ENCODE peak calls at places on chromosomes 12 and 14, in five cellular contexts. One of them, this sample, is unnamed.

GRCh38 chr12:121918679-121919038 is 267 bp downstream of the CFAP251 start:
- DNase-seq in GDM1: no peak
- DNase-seq in RWPE2: no peak
- DNase-seq in HAP-1: no peak
- DNase-seq in stimulated activated effector memory CD8-positive, alpha-beta T cell treated with anti-CD3 and anti-CD28 coated beads, Interleukin-12 subunit alpha, Interleukin-12 subunit beta, amount 100 ng/mL, for 72 hours: no peak
- DNase-seq in this sample: no peak

GRCh38 chr14:96264850-96265249 is 8.8 kb downstream of the BDKRB1 start:
- DNase-seq in GDM1: no peak
- DNase-seq in RWPE2: no peak
- DNase-seq in HAP-1: no peak
- DNase-seq in stimulated activated effector memory CD8-positive, alpha-beta T cell treated with anti-CD3 and anti-CD28 coated beads, Interleukin-12 subunit alpha, Interleukin-12 subunit beta, amount 100 ng/mL, for 72 hours: no peak
- DNase-seq in this sample: no peak

GRCh38 chr12:15306605-15307004 is 15.7 kb upstream of the PTPRO start:
- DNase-seq in GDM1: no peak
- DNase-seq in RWPE2: no peak
- DNase-seq in HAP-1: no peak
- DNase-seq in stimulated activated effector memory CD8-positive, alpha-beta T cell treated with anti-CD3 and anti-CD28 coated beads, Interleukin-12 subunit alpha, Interleukin-12 subunit beta, amount 100 ng/mL, for 72 hours: no peak
- DNase-seq in this sample: no peak

GRCh38 chr12:78746001-78746400 is 118.6 kb upstream of the SYT1 start:
- DNase-seq in GDM1: no peak
- DNase-seq in RWPE2: no peak
- DNase-seq in HAP-1: peak
- DNase-seq in stimulated activated effector memory CD8-positive, alpha-beta T cell treated with anti-CD3 and anti-CD28 coated beads, Interleukin-12 subunit alpha, Interleukin-12 subunit beta, amount 100 ng/mL, for 72 hours: no peak
- DNase-seq in this sample: no peak

GRCh38 chr12:54935235-54935951 is 49.2 kb downstream of the TESPA1 start:
- DNase-seq in GDM1: no peak
- DNase-seq in RWPE2: no peak
- DNase-seq in HAP-1: no peak
- DNase-seq in stimulated activated effector memory CD8-positive, alpha-beta T cell treated with anti-CD3 and anti-CD28 coated beads, Interleukin-12 subunit alpha, Interleukin-12 subunit beta, amount 100 ng/mL, for 72 hours: peak
- DNase-seq in this sample: peak

GRCh38 chr12:75859868-75860267 is 171.7 kb downstream of the PHLDA1 start:
- DNase-seq in GDM1: no peak
- DNase-seq in RWPE2: no peak
- DNase-seq in HAP-1: no peak
- DNase-seq in stimulated activated effector memory CD8-positive, alpha-beta T cell treated with anti-CD3 and anti-CD28 coated beads, Interleukin-12 subunit alpha, Interleukin-12 subunit beta, amount 100 ng/mL, for 72 hours: no peak
- DNase-seq in this sample: no peak

GRCh38 chr12:104694161-104694560 is 237.4 kb downstream of the CHST11 start:
- DNase-seq in GDM1: no peak
- DNase-seq in RWPE2: no peak
- DNase-seq in HAP-1: no peak
- DNase-seq in stimulated activated effector memory CD8-positive, alpha-beta T cell treated with anti-CD3 and anti-CD28 coated beads, Interleukin-12 subunit alpha, Interleukin-12 subunit beta, amount 100 ng/mL, for 72 hours: no peak
- DNase-seq in this sample: no peak

GRCh38 chr12:26507613-26508012 is 312.2 kb downstream of the SSPN start:
- DNase-seq in GDM1: no peak
- DNase-seq in RWPE2: no peak
- DNase-seq in HAP-1: no peak
- DNase-seq in stimulated activated effector memory CD8-positive, alpha-beta T cell treated with anti-CD3 and anti-CD28 coated beads, Interleukin-12 subunit alpha, Interleukin-12 subunit beta, amount 100 ng/mL, for 72 hours: no peak
- DNase-seq in this sample: no peak

GRCh38 chr12:65494537-65494936 is 216.1 kb downstream of the MSRB3 start:
- DNase-seq in GDM1: no peak
- DNase-seq in RWPE2: no peak
- DNase-seq in HAP-1: no peak
- DNase-seq in stimulated activated effector memory CD8-positive, alpha-beta T cell treated with anti-CD3 and anti-CD28 coated beads, Interleukin-12 subunit alpha, Interleukin-12 subunit beta, amount 100 ng/mL, for 72 hours: no peak
- DNase-seq in this sample: no peak

GRCh38 chr12:49279706-49280159 is 14.9 kb downstream of the TUBA1C start:
- DNase-seq in GDM1: no peak
- DNase-seq in RWPE2: no peak
- DNase-seq in HAP-1: no peak
- DNase-seq in stimulated activated effector memory CD8-positive, alpha-beta T cell treated with anti-CD3 and anti-CD28 coated beads, Interleukin-12 subunit alpha, Interleukin-12 subunit beta, amount 100 ng/mL, for 72 hours: no peak
- DNase-seq in this sample: no peak

GRCh38 chr14:75720828-75721227 is 59.8 kb downstream of the TTLL5 start:
- DNase-seq in GDM1: no peak
- DNase-seq in RWPE2: no peak
- DNase-seq in HAP-1: no peak
- DNase-seq in stimulated activated effector memory CD8-positive, alpha-beta T cell treated with anti-CD3 and anti-CD28 coated beads, Interleukin-12 subunit alpha, Interleukin-12 subunit beta, amount 100 ng/mL, for 72 hours: no peak
- DNase-seq in this sample: no peak

GRCh38 chr12:94531196-94531720 is 71.6 kb upstream of the CEP83 start:
- DNase-seq in GDM1: no peak
- DNase-seq in RWPE2: no peak
- DNase-seq in HAP-1: no peak
- DNase-seq in stimulated activated effector memory CD8-positive, alpha-beta T cell treated with anti-CD3 and anti-CD28 coated beads, Interleukin-12 subunit alpha, Interleukin-12 subunit beta, amount 100 ng/mL, for 72 hours: no peak
- DNase-seq in this sample: no peak

GRCh38 chr12:54591001-54591591 is 2.6 kb upstream of the PPP1R1A start:
- DNase-seq in GDM1: no peak
- DNase-seq in RWPE2: no peak
- DNase-seq in HAP-1: no peak
- DNase-seq in stimulated activated effector memory CD8-positive, alpha-beta T cell treated with anti-CD3 and anti-CD28 coated beads, Interleukin-12 subunit alpha, Interleukin-12 subunit beta, amount 100 ng/mL, for 72 hours: no peak
- DNase-seq in this sample: no peak

GRCh38 chr12:7130537-7130790 is 293 bp downstream of the CLSTN3 start:
- DNase-seq in GDM1: no peak
- DNase-seq in RWPE2: no peak
- DNase-seq in HAP-1: no peak
- DNase-seq in stimulated activated effector memory CD8-positive, alpha-beta T cell treated with anti-CD3 and anti-CD28 coated beads, Interleukin-12 subunit alpha, Interleukin-12 subunit beta, amount 100 ng/mL, for 72 hours: no peak
- DNase-seq in this sample: no peak

GRCh38 chr12:50325890-50326391 is 42.6 kb upstream of the LIMA1 start:
- DNase-seq in GDM1: no peak
- DNase-seq in RWPE2: no peak
- DNase-seq in HAP-1: no peak
- DNase-seq in stimulated activated effector memory CD8-positive, alpha-beta T cell treated with anti-CD3 and anti-CD28 coated beads, Interleukin-12 subunit alpha, Interleukin-12 subunit beta, amount 100 ng/mL, for 72 hours: no peak
- DNase-seq in this sample: no peak

GRCh38 chr14:78153069-78153351 is 17.2 kb upstream of the NRXN3 start:
- DNase-seq in GDM1: no peak
- DNase-seq in RWPE2: no peak
- DNase-seq in HAP-1: no peak
- DNase-seq in stimulated activated effector memory CD8-positive, alpha-beta T cell treated with anti-CD3 and anti-CD28 coated beads, Interleukin-12 subunit alpha, Interleukin-12 subunit beta, amount 100 ng/mL, for 72 hours: no peak
- DNase-seq in this sample: no peak

GRCh38 chr14:87066221-87066817 is 926.7 kb downstream of the GALC start:
- DNase-seq in GDM1: no peak
- DNase-seq in RWPE2: no peak
- DNase-seq in HAP-1: no peak
- DNase-seq in stimulated activated effector memory CD8-positive, alpha-beta T cell treated with anti-CD3 and anti-CD28 coated beads, Interleukin-12 subunit alpha, Interleukin-12 subunit beta, amount 100 ng/mL, for 72 hours: no peak
- DNase-seq in this sample: no peak

GRCh38 chr14:35387713-35388579 is 16.6 kb downstream of the NFKBIA start:
- DNase-seq in GDM1: no peak
- DNase-seq in RWPE2: no peak
- DNase-seq in HAP-1: no peak
- DNase-seq in stimulated activated effector memory CD8-positive, alpha-beta T cell treated with anti-CD3 and anti-CD28 coated beads, Interleukin-12 subunit alpha, Interleukin-12 subunit beta, amount 100 ng/mL, for 72 hours: no peak
- DNase-seq in this sample: no peak

GRCh38 chr14:67420102-67420739 is 8.3 kb upstream of the PLEK2 start:
- DNase-seq in GDM1: no peak
- DNase-seq in RWPE2: no peak
- DNase-seq in HAP-1: peak
- DNase-seq in stimulated activated effector memory CD8-positive, alpha-beta T cell treated with anti-CD3 and anti-CD28 coated beads, Interleukin-12 subunit alpha, Interleukin-12 subunit beta, amount 100 ng/mL, for 72 hours: peak
- DNase-seq in this sample: no peak

GRCh38 chr14:30252151-30252550 is 306.8 kb upstream of the G2E3 start:
- DNase-seq in GDM1: no peak
- DNase-seq in RWPE2: no peak
- DNase-seq in HAP-1: no peak
- DNase-seq in stimulated activated effector memory CD8-positive, alpha-beta T cell treated with anti-CD3 and anti-CD28 coated beads, Interleukin-12 subunit alpha, Interleukin-12 subunit beta, amount 100 ng/mL, for 72 hours: no peak
- DNase-seq in this sample: no peak

GRCh38 chr12:43551971-43552559 is at the start of gene ADAMTS20:
- DNase-seq in GDM1: no peak
- DNase-seq in RWPE2: no peak
- DNase-seq in HAP-1: no peak
- DNase-seq in stimulated activated effector memory CD8-positive, alpha-beta T cell treated with anti-CD3 and anti-CD28 coated beads, Interleukin-12 subunit alpha, Interleukin-12 subunit beta, amount 100 ng/mL, for 72 hours: no peak
- DNase-seq in this sample: no peak

GRCh38 chr14:69002069-69002468 is 23.0 kb upstream of the ACTN1 start:
- DNase-seq in GDM1: no peak
- DNase-seq in RWPE2: no peak
- DNase-seq in HAP-1: no peak
- DNase-seq in stimulated activated effector memory CD8-positive, alpha-beta T cell treated with anti-CD3 and anti-CD28 coated beads, Interleukin-12 subunit alpha, Interleukin-12 subunit beta, amount 100 ng/mL, for 72 hours: no peak
- DNase-seq in this sample: no peak